ENCODE peak calls at places on chromosomes 4 and X, in five cellular contexts. V is anterior cingulate cortex; Z is activated CD8-positive, alpha-beta memory T cell treated with anti-CD3 and anti-CD28 coated beads for 48 hours; C is epithelial cell of prostate; Q is SIG-M5. R is an unnamed sample.

GRCh38 chr4:20433101-20433705 is 181.5 kb downstream of the SLIT2 start:
- DNase-seq in V (no peak), Z (no peak), C (no peak), Q (no peak), R (peak)

GRCh38 chr4:139243448-139244365 is 36.3 kb downstream of the MGARP start:
- DNase-seq in V (no peak), Z (no peak), C (peak), Q (no peak), R (peak)

GRCh38 chr4:153809307-153809706 is 20.4 kb upstream of the SFRP2 start:
- DNase-seq in V (no peak), Z (no peak), C (no peak), Q (no peak), R (no peak)

GRCh38 chrX:40174594-40175415 is 77.0 kb upstream of the BCOR start:
- DNase-seq in V (no peak), Z (no peak), C (no peak), Q (no peak), R (peak)

GRCh38 chr4:109148577-109149075 is 153.8 kb downstream of the COL25A1 start:
- DNase-seq in V (no peak), Z (no peak), C (no peak), Q (no peak), R (no peak)

GRCh38 chr4:168932138-168932537 is 77.9 kb downstream of the CBR4 start:
- DNase-seq in V (no peak), Z (no peak), C (no peak), Q (no peak), R (no peak)

GRCh38 chr4:83855044-83855443 is 319.1 kb downstream of the GPAT3 start:
- DNase-seq in V (no peak), Z (no peak), C (peak), Q (no peak), R (peak)

GRCh38 chrX:100748133-100748532 is 16.2 kb upstream of the SYTL4 start:
- DNase-seq in V (no peak), Z (no peak), C (no peak), Q (no peak), R (no peak)

GRCh38 chrX:136047969-136048368 is 62.7 kb downstream of the SLC9A6 start:
- DNase-seq in V (no peak), Z (no peak), C (no peak), Q (no peak), R (peak)

GRCh38 chr4:76753814-76754213 is 144.1 kb downstream of the SOWAHB start:
- DNase-seq in V (no peak), Z (no peak), C (no peak), Q (no peak), R (peak)

GRCh38 chrX:21153503-21153902 is 220.7 kb upstream of the CNKSR2 start:
- DNase-seq in V (no peak), Z (no peak), C (no peak), Q (no peak), R (peak)

GRCh38 chrX:130118941-130119640 is 8.8 kb upstream of the ELF4 start:
- DNase-seq in V (no peak), Z (no peak), C (no peak), Q (no peak), R (no peak)

GRCh38 chrX:53095796-53096195 is 1.9 kb downstream of the KANTR start:
- DNase-seq in V (no peak), Z (no peak), C (no peak), Q (no peak), R (no peak)

GRCh38 chr4:168019019-168019651 is 73.2 kb upstream of the ANXA10 start:
- DNase-seq in V (no peak), Z (no peak), C (no peak), Q (no peak), R (peak)

GRCh38 chr4:72076562-72076961 is 44.8 kb downstream of the NPFFR2 start:
- DNase-seq in V (no peak), Z (no peak), C (no peak), Q (no peak), R (peak)

GRCh38 chrX:101190736-101191135 is 28.9 kb upstream of the DRP2 start:
- DNase-seq in V (no peak), Z (no peak), C (no peak), Q (no peak), R (no peak)

GRCh38 chr4:84394386-84394785 is 104.7 kb downstream of the NKX6-1 start:
- DNase-seq in V (no peak), Z (no peak), C (no peak), Q (no peak), R (no peak)

GRCh38 chr4:166499820-166500219 is 626.8 kb downstream of the TLL1 start:
- DNase-seq in V (no peak), Z (no peak), C (no peak), Q (no peak), R (no peak)